ENCODE peak calls at places on chromosomes 1 and 21, in six cellular contexts. C is neuronal stem cell; N is stimulated activated CD4-positive, alpha-beta T cell treated with anti-CD3 and anti-CD28 coated beads, TNF-alpha, amount 100 ng/mL, for 4 hours; J is lower leg skin; H is KBM-7; Y is H4. E is an unnamed sample.

GRCh38 chr1:57378564-57378963 is 45.3 kb downstream of the DAB1 start:
- DNase-seq in J (no peak), H (no peak), Y (no peak), C (no peak), N (no peak), E (no peak)

GRCh38 chr21:35111531-35111930 is 62.4 kb upstream of the RUNX1 start:
- DNase-seq in Y (no peak), C (no peak), H (no peak), J (no peak), N (no peak), E (no peak)

GRCh38 chr1:44330935-44331334 is 24.1 kb downstream of the ERI3 start:
- DNase-seq in N (no peak), J (no peak), C (no peak), Y (no peak), H (no peak), E (no peak)

GRCh38 chr1:41791667-41792484 is 126.8 kb downstream of the HIVEP3 start:
- DNase-seq in N (no peak), C (no peak), H (no peak), J (no peak), Y (no peak), E (no peak)

GRCh38 chr1:211975152-211975941 is 60.0 kb downstream of the INTS7 start:
- DNase-seq in H (no peak), N (no peak), J (no peak), Y (no peak), C (no peak), E (peak)

GRCh38 chr1:216210081-216210480 is 213.2 kb downstream of the USH2A start:
- DNase-seq in H (no peak), Y (peak), C (no peak), N (no peak), J (no peak), E (peak)

GRCh38 chr1:116129537-116129936 is 18.3 kb downstream of the MAB21L3 start:
- DNase-seq in H (no peak), C (no peak), Y (no peak), N (no peak), J (no peak), E (no peak)

GRCh38 chr1:6141601-6142000 is 38.5 kb downstream of the CHD5 start:
- DNase-seq in C (no peak), N (no peak), H (peak), Y (no peak), J (no peak), E (no peak)

GRCh38 chr1:226100436-226101347 is 38.2 kb downstream of the H3-3A start:
- DNase-seq in C (no peak), N (no peak), J (no peak), H (no peak), Y (no peak), E (no peak)